ENCODE peak calls at places on chromosomes 12 and 14, in four cellular contexts. F is transverse colon, X is HepG2, M is stomach. Q is an unnamed sample.

GRCh38 chr14:38042356-38042755 is 165.3 kb upstream of the SSTR1 start:
- DNase-seq in X (peak; percentile 38), F (no peak), M (no peak), Q (no peak)

GRCh38 chr12:53743277-53744129 is 8.3 kb downstream of the CISTR start:
- DNase-seq in F (peak; percentile 49), X (peak; percentile 56), M (peak; percentile 61), Q (peak; percentile 67)

GRCh38 chr12:93502802-93503623 is 35.7 kb downstream of the MRPL42 start:
- DNase-seq in F (peak; percentile 43), X (peak; percentile 33), M (peak; percentile 48), Q (no peak)

GRCh38 chr14:68785817-68786490 is 6.9 kb downstream of the ZFP36L1 start:
- DNase-seq in X (no peak), F (peak; percentile 34), M (peak; percentile 33), Q (no peak)

GRCh38 chr14:89365071-89365801 is 51.8 kb downstream of the FOXN3 start:
- DNase-seq in M (peak; percentile 31), F (peak; percentile 59), X (no peak), Q (peak; percentile 39)

GRCh38 chr12:122537021-122537420 is 10.0 kb downstream of the KNTC1 start:
- DNase-seq in X (no peak), F (no peak), M (no peak), Q (no peak)

GRCh38 chr14:61126083-61126962 is 145.3 kb downstream of the SLC38A6 start:
- DNase-seq in X (no peak), F (no peak), M (no peak), Q (no peak)

GRCh38 chr12:62605972-62606371 is 139.3 kb downstream of the MON2 start:
- DNase-seq in X (no peak), F (no peak), M (no peak), Q (no peak)

GRCh38 chr12:132837693-132838463 is 9.2 kb upstream of the GOLGA3 start:
- DNase-seq in M (no peak), X (no peak), F (no peak), Q (no peak)

GRCh38 chr12:116636636-116637519 is 77.7 kb downstream of the MAP1LC3B2 start:
- DNase-seq in F (no peak), M (no peak), X (peak; percentile 90), Q (no peak)

GRCh38 chr12:56271031-56271430 is 4.3 kb downstream of the COQ10A start:
- DNase-seq in M (no peak), X (no peak), F (no peak), Q (no peak)

GRCh38 chr14:77059276-77059934 is 30.9 kb upstream of the IRF2BPL start:
- DNase-seq in F (no peak), M (peak; percentile 56), X (peak; percentile 51), Q (no peak)

GRCh38 chr14:75554482-75554881 is 23.9 kb upstream of the FLVCR2 start:
- DNase-seq in X (no peak), F (no peak), M (no peak), Q (no peak)

GRCh38 chr14:95509512-95509911 is 6.9 kb downstream of the SYNE3 start:
- DNase-seq in F (no peak), M (no peak), X (no peak), Q (no peak)

GRCh38 chr12:28827841-28828240 is 321.2 kb upstream of the FAR2 start:
- DNase-seq in F (no peak), X (no peak), M (no peak), Q (no peak)

GRCh38 chr14:94966344-94966743 is 191.0 kb downstream of the DICER1 start:
- DNase-seq in M (no peak), X (no peak), F (no peak), Q (no peak)

GRCh38 chr12:15796493-15797141 is 7.4 kb upstream of the EPS8 start:
- DNase-seq in X (peak; percentile 37), F (no peak), M (no peak), Q (no peak)

GRCh38 chr12:1810201-1810930 is 10.0 kb upstream of the LRTM2 start:
- DNase-seq in M (no peak), F (no peak), X (no peak), Q (no peak)

GRCh38 chr12:47079894-47080724 is at the start of gene AMIGO2:
- DNase-seq in X (no peak), F (peak; percentile 36), M (peak; percentile 36), Q (no peak)

GRCh38 chr12:130878193-130879185 is 6.6 kb downstream of the RAN start:
- DNase-seq in M (no peak), F (no peak), X (no peak), Q (no peak)

GRCh38 chr12:78562358-78563205 is 302.0 kb upstream of the SYT1 start:
- DNase-seq in X (peak; percentile 1), M (no peak), F (no peak), Q (no peak)

GRCh38 chr12:94260717-94261116 is 112.3 kb downstream of the PLXNC1 start:
- DNase-seq in F (no peak), M (no peak), X (no peak), Q (no peak)

GRCh38 chr12:57309420-57309819 is 58.4 kb upstream of the STAC3 start:
- DNase-seq in F (no peak), M (no peak), X (no peak), Q (no peak)

GRCh38 chr14:41805633-41806032 is 199.0 kb downstream of the LRFN5 start:
- DNase-seq in M (no peak), X (no peak), F (no peak), Q (no peak)

GRCh38 chr14:81211844-81212243 is 8.9 kb downstream of the GTF2A1 start:
- DNase-seq in M (no peak), X (peak; percentile 35), F (no peak), Q (no peak)

GRCh38 chr14:100902295-100902694 is 1.2 kb downstream of the RTL1 start:
- DNase-seq in M (no peak), F (no peak), X (peak; percentile 52), Q (no peak)

GRCh38 chr12:28710882-28711281 is 438.2 kb upstream of the FAR2 start:
- DNase-seq in X (no peak), M (no peak), F (no peak), Q (no peak)

GRCh38 chr12:124410354-124411175 is 115.7 kb downstream of the RFLNA start:
- DNase-seq in M (no peak), X (no peak), F (no peak), Q (no peak)

GRCh38 chr14:26589998-26590397 is 7.8 kb downstream of the NOVA1 start:
- DNase-seq in M (no peak), X (no peak), F (no peak), Q (no peak)

GRCh38 chr14:61385002-61385685 is 63.8 kb downstream of the PRKCH start:
- DNase-seq in X (no peak), F (peak; percentile 16), M (no peak), Q (no peak)

GRCh38 chr12:93947486-93947885 is 200.9 kb upstream of the PLXNC1 start:
- DNase-seq in X (no peak), M (no peak), F (no peak), Q (no peak)

GRCh38 chr12:56635539-56636117 is 5.5 kb upstream of the BAZ2A start:
- DNase-seq in X (no peak), M (no peak), F (no peak), Q (no peak)

GRCh38 chr14:24430143-24430681 is 458 bp downstream of the KHNYN start:
- DNase-seq in F (peak; percentile 82), M (peak; percentile 72), X (peak; percentile 71), Q (peak; percentile 72)

GRCh38 chr14:105093426-105094192 is 28.4 kb upstream of the GPR132 start:
- DNase-seq in M (peak; percentile 83), F (peak; percentile 88), X (peak; percentile 20), Q (peak; percentile 94)

GRCh38 chr12:93461503-93461902 is 5.8 kb upstream of the MRPL42 start:
- DNase-seq in F (no peak), X (no peak), M (no peak), Q (no peak)

GRCh38 chr12:113835433-113835832 is 130.7 kb downstream of the RBM19 start:
- DNase-seq in X (no peak), M (no peak), F (no peak), Q (no peak)

GRCh38 chr14:67694791-67695393 is 672 bp downstream of the RDH11 start:
- DNase-seq in M (peak; percentile 80), X (peak; percentile 92), F (peak; percentile 84), Q (peak; percentile 68)
- TF ChIP-seq POLR2A in M (no peak), X (peak; percentile 93), F (peak; percentile 32), Q (peak; percentile 64)

GRCh38 chr14:51431033-51431709 is 191.1 kb downstream of the TMX1 start:
- DNase-seq in X (peak; percentile 16), F (no peak), M (no peak), Q (no peak)
- TF ChIP-seq POLR2AphosphoS5 in X (no peak), F (no peak), M (no peak), Q (no peak)

GRCh38 chr12:6635856-6636521 is at the start of gene LPAR5:
- DNase-seq in F (peak; percentile 91), M (peak; percentile 78), X (no peak), Q (no peak)
- TF ChIP-seq POLR2A in F (peak; percentile 95), M (no peak), X (no peak), Q (peak; percentile 37)

GRCh38 chr12:101929365-101930041 is 52.1 kb downstream of the DRAM1 start:
- DNase-seq in M (no peak), F (no peak), X (no peak), Q (no peak)
- TF ChIP-seq POLR2AphosphoS5 in M (no peak), F (no peak), X (no peak), Q (peak; percentile 99)

DNA sequence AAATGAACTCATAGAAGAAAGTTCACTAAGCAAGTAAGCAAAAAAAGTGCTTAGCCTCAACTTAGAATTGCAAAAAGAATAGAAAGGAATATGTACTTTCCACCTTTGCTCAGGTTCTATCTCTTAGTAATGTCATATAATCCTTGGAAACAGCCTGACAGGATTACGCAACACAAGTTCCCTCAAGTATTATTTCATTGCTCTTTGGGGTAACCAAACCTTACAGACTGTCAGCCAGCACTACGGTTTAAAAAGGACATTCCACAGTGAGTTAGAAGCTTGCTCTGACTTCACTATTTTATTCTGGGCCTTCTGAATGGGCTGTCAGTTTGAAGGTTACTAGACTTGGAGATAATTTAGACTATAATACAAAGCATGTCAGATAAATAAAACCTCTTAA is 264.0 kb downstream of the ATXN7L3B start:
- DNase-seq in F (no peak), X (no peak), M (no peak), Q (no peak)
- TF ChIP-seq POLR2A in F (no peak), X (no peak), M (no peak), Q (no peak)

DNA sequence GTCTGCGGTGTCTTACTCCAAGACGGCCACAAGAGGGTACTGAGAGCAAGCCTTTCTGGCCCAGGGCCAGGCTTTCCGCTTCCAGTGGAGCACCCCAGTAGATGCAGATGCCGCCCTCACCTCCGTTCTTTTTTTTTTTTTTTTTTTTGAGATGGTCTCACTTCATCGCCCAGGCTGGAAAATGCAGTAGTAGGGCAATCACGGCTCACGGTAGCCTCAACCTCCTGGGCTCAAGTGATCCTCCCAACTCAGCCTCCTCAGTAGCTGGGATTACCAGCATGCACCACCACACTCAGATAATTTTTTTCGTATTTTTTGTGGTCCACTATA is 5.6 kb upstream of the LBHD2 start:
- DNase-seq in F (peak; percentile 85), X (peak; percentile 73), M (peak; percentile 90), Q (peak; percentile 79)
- TF ChIP-seq POLR2AphosphoS5 in F (no peak), X (no peak), M (peak; percentile 40), Q (no peak)

Q was measured in GM12891.